ENCODE peak calls at places on chromosomes 4 and X, in four cellular contexts. C is HT-29, U is progenitor cell of endocrine pancreas, J is GM23248. D is an unnamed sample.

GRCh38 chr4:121950680-121951569 is 935 bp downstream of the TRPC3 start:
- DNase-seq in C (no peak), U (peak), J (peak), D (peak)

GRCh38 chr4:87975466-87975865 is at the start of gene SPP1:
- DNase-seq in J (peak), U (no peak), C (no peak), D (peak)

GRCh38 chr4:101199507-101200285 is 147.6 kb downstream of the PPP3CA start:
- DNase-seq in U (no peak), C (no peak), J (peak), D (no peak)

GRCh38 chrX:135973025-135973547 is 702 bp downstream of the MMGT1 start:
- DNase-seq in C (peak), J (peak), U (no peak), D (peak)

GRCh38 chr4:89158884-89159503 is 47.7 kb downstream of the TIGD2 start:
- DNase-seq in C (peak), J (peak), U (no peak), D (no peak)

GRCh38 chr4:133152330-133152791 is 3.3 kb downstream of the PCDH10 start:
- DNase-seq in J (peak), C (no peak), U (no peak), D (no peak)

GRCh38 chr4:32268949-32269348 is 1548.8 kb downstream of the PCDH7 start:
- DNase-seq in C (peak), J (no peak), U (no peak), D (no peak)

GRCh38 chr4:100098011-100098545 is 92.2 kb downstream of the DDIT4L start:
- DNase-seq in J (no peak), C (no peak), U (no peak), D (no peak)

GRCh38 chrX:53556868-53557267 is 122.7 kb upstream of the HSD17B10 start:
- DNase-seq in U (no peak), J (no peak), C (no peak), D (no peak)

GRCh38 chr4:10753326-10753725 is 68.8 kb upstream of the CLNK start:
- DNase-seq in C (no peak), U (no peak), J (peak), D (no peak)

GRCh38 chr4:82909326-82909725 is 8.8 kb downstream of the THAP9 start:
- DNase-seq in U (no peak), J (no peak), C (no peak), D (no peak)

GRCh38 chr4:166594326-166594946 is 639.9 kb downstream of the SPOCK3 start:
- DNase-seq in J (peak), C (peak), U (peak), D (no peak)

GRCh38 chr4:64272432-64272831 is 136.8 kb downstream of the TECRL start:
- DNase-seq in U (no peak), C (no peak), J (no peak), D (no peak)

D was measured in activated CD4-positive, alpha-beta T cell treated with anti-CD3 and anti-CD28 coated beads, Interleukin-2, amount 10 ng/mL, durations not matched to agents 24 days and 14 days.